ENCODE peak calls at places on chromosomes 16 and 17, in eight cellular contexts. B is endothelial cell of umbilical vein, K is A549, X is HCT116, D is GM12878, J is K562, V is H1, P is HepG2. W is an unnamed sample.

GRCh38 chr17:4719684-4720221 is 9.3 kb downstream of the ARRB2 start:
- DNase-seq in K (peak), X (no peak), D (no peak), B (peak), V (no peak), P (no peak), J (no peak), W (no peak)

GRCh38 chr17:67434061-67434525 is 57.0 kb downstream of the PITPNC1 start:
- DNase-seq in X (no peak), B (no peak), J (no peak), V (no peak), K (no peak), D (no peak), P (no peak), W (peak)

GRCh38 chr17:59725691-59726090 is 18.2 kb downstream of the VMP1 start:
- DNase-seq in P (peak), V (no peak), D (no peak), B (no peak), K (no peak), J (no peak), X (no peak), W (peak)

GRCh38 chr17:60629120-60629519 is 29.1 kb downstream of the PPM1D start:
- DNase-seq in P (no peak), B (no peak), X (no peak), V (no peak), K (no peak), J (no peak), D (no peak), W (no peak)

GRCh38 chr16:63461248-63461841 is 1425.1 kb upstream of the CDH8 start:
- DNase-seq in D (no peak), J (no peak), P (peak), K (peak), X (no peak), B (peak), V (no peak), W (peak)

GRCh38 chr16:81447383-81448101 is 2.9 kb downstream of the CMIP start:
- DNase-seq in D (no peak), P (peak), K (peak), X (no peak), B (peak), J (no peak), V (no peak), W (peak)

GRCh38 chr17:32485261-32485955 is 1.4 kb upstream of the CDK5R1 start:
- DNase-seq in P (no peak), X (no peak), B (no peak), K (no peak), J (no peak), D (no peak), V (no peak), W (no peak)

GRCh38 chr16:74871608-74872007 is 97.0 kb upstream of the FA2H start:
- DNase-seq in V (peak), J (no peak), P (no peak), K (no peak), D (no peak), X (no peak), B (no peak), W (no peak)

GRCh38 chr17:75404739-75405364 is 626 bp downstream of the GRB2 start:
- DNase-seq in J (no peak), D (no peak), B (peak), K (peak), X (no peak), P (no peak), V (no peak), W (peak)

GRCh38 chr16:78421244-78421661 is 321.8 kb downstream of the WWOX start:
- DNase-seq in V (peak), X (no peak), K (no peak), D (no peak), P (no peak), B (no peak), J (no peak), W (no peak)

GRCh38 chr17:4914009-4914408 is 11.1 kb upstream of the CHRNE start:
- DNase-seq in D (no peak), K (no peak), P (peak), V (no peak), X (no peak), J (no peak), B (no peak), W (no peak)

GRCh38 chr16:65185379-65185778 is 63.5 kb upstream of the CDH11 start:
- DNase-seq in V (no peak), P (no peak), J (no peak), B (no peak), D (no peak), X (no peak), K (no peak), W (no peak)

GRCh38 chr17:44247346-44248219 is 20.4 kb downstream of the SLC4A1 start:
- DNase-seq in X (no peak), D (no peak), B (no peak), K (no peak), P (no peak), V (no peak), J (no peak), W (no peak)
- TF ChIP-seq POLR2A in X (no peak), D (no peak), B (no peak), K (no peak), P (no peak), V (no peak), J (no peak), W (no peak)

DNA sequence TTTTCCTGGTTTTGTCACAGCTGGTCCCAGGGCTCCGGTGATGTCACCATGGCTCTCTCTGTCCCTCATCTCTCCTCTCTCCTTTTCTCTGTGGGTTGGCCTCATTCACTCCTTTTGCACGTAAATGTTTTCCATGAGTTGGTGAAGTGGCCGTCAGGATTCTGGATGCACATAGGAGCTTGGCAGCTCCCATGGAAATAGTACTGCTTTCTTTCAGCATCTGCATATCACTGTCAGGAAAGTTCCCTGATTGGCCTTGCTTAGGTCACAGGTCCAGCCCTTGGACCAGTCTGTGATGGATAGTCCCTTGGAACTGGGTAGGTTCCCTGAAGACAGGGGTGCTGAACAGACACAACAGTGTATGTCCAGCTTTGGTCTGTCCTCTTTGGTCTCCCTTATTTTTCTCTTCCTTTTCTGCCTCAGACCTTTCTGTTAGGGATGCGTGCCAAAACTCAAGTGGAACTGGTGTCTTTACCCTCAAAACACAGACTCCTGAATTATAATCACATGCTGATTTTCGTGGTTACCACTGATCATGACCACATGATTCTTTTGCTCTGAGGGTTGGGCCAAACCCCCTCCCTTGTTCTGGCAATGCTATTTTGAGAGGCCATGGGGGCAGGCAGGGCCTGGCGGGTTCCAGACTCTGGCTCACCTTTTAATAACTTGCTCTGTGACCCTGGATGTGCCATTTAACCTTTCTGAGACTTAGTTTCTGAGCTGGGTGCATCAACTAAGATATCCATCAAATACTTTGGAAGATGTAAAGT is 99.0 kb downstream of the MSI2 start:
- DNase-seq in X (no peak), B (no peak), D (no peak), K (no peak), P (no peak), V (no peak), J (no peak), W (no peak)
- TF ChIP-seq MAX in X (no peak), B (no peak), D (no peak), K (no peak), P (no peak), V (no peak), J (no peak), W (no peak)

DNA sequence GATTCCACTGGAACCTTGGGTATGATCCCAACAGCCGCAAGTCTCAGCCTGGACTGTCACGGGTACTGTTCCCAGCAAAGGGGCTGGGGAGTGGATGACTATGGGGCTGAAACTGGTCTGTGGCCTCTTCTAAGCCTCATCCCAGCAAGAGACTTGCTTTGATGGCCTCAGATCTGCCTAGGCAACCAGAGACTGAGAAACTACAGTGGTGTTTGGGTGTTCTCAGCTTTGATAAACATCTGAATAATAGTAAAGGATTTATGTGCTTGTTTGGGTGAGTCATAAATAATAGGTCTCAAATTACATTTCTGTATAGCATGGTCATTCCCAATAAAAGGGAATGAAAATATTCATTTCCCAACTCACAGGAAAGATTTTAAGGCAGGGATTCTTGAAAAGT is 30.2 kb upstream of the ULK2 start:
- DNase-seq in J (no peak), D (no peak), V (no peak), X (peak), P (no peak), B (peak), K (peak), W (no peak)
- H3K4me3 ChIP-seq in J (no peak), D (no peak), V (no peak), X (no peak), P (no peak), B (no peak), K (no peak), W (no peak)

GRCh38 chr17:83082899-83083367 is 3.5 kb downstream of the METRNL start:
- DNase-seq in J (no peak), B (no peak), P (no peak), D (no peak), V (no peak), K (no peak), X (no peak), W (no peak)
- TF ChIP-seq POLR2A in J (no peak), B (no peak), P (no peak), D (no peak), V (no peak), K (no peak), X (no peak), W (no peak)

GRCh38 chr16:23694707-23695373 is 16.2 kb downstream of the PLK1 start:
- DNase-seq in K (no peak), P (peak), X (no peak), B (peak), J (no peak), D (no peak), V (peak), W (no peak)
- TF ChIP-seq MAX in K (no peak), P (peak), X (no peak), B (no peak), J (no peak), D (no peak), V (peak), W (no peak)

GRCh38 chr16:84183572-84183875 is 3.3 kb downstream of the TAF1C start:
- DNase-seq in P (no peak), K (no peak), D (no peak), V (no peak), X (no peak), B (no peak), J (no peak), W (no peak)
- H3K4me3 ChIP-seq in P (no peak), K (no peak), D (no peak), V (no peak), X (no peak), B (no peak), J (no peak), W (no peak)

DNA sequence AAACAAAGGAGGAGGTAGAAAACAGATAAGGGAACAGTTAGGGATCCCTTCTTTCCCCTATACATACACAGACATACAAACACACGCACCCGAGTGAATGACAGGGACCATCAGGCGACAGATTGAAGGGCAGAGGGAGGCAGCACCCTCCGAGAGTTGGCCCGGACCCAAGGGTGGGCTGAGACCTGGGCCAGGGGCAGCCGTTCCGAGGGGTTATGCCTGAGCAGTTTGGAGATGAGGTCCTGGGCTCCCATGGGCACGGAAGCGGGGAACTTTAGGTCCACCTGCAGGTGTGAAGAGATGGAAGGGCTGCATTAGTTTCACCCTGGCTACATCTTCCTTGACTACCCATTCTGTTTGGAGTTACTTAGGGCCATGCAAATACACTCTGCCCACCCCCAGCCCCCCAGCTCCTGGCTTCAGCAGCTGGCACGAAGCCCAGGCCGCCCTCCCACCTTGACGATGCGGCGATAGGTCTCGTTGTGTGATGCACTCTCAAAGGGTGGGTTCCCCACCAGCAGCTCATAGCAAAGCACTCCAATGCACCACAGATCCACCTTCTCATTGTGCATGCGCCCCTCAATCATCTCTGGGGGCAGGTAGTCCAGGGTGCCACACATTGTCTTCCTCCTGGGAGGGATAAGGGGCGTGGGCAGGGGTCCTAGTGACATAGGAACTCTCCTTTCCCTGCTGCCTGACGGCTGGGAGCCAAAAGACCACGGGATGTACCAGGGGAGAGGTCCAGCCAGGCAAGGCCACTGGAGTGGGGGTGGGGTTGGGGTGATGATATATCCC is 5.4 kb downstream of the AURKB start:
- DNase-seq in V (no peak), D (no peak), X (no peak), J (no peak), K (no peak), B (no peak), P (no peak), W (no peak)
- TF ChIP-seq POLR2A in V (no peak), D (peak), X (no peak), J (peak), K (no peak), B (no peak), P (peak), W (no peak)

GRCh38 chr16:17757808-17758207 is 287.0 kb upstream of the XYLT1 start:
- DNase-seq in B (no peak), X (no peak), D (no peak), J (no peak), P (no peak), V (no peak), K (no peak), W (no peak)
- TF ChIP-seq MAX in B (no peak), X (no peak), D (no peak), J (no peak), P (no peak), V (no peak), K (no peak), W (no peak)